ENCODE peak calls at places on chromosome 22, in four cellular contexts. One of them, this sample, is unnamed.

GRCh38 chr22:44369241-44369652 is 56.5 kb upstream of the SHISAL1 start:
- DNase-seq in posterior vena cava: peak; percentile 72
- DNase-seq in BJ: no peak
- DNase-seq in KG1: no peak
- DNase-seq in this sample: no peak

GRCh38 chr22:43343262-43343988 is at the start of gene SCUBE1:
- DNase-seq in KG1: no peak
- DNase-seq in BJ: no peak
- DNase-seq in posterior vena cava: peak; percentile 82
- DNase-seq in this sample: peak; percentile 43

GRCh38 chr22:46690146-46690545 is 47.9 kb downstream of the CERK start:
- DNase-seq in KG1: no peak
- DNase-seq in posterior vena cava: no peak
- DNase-seq in BJ: no peak
- DNase-seq in this sample: no peak

GRCh38 chr22:50260434-50260800 is 1.1 kb downstream of the MAPK12 start:
- DNase-seq in KG1: no peak
- DNase-seq in BJ: no peak
- DNase-seq in posterior vena cava: no peak
- DNase-seq in this sample: no peak

GRCh38 chr22:44336962-44337657 is 24.4 kb upstream of the SHISAL1 start:
- DNase-seq in BJ: no peak
- DNase-seq in posterior vena cava: no peak
- DNase-seq in KG1: no peak
- DNase-seq in this sample: no peak

GRCh38 chr22:23834830-23835772 is 3.7 kb downstream of the DERL3 start:
- DNase-seq in BJ: no peak
- DNase-seq in KG1: no peak
- DNase-seq in posterior vena cava: peak; percentile 81
- DNase-seq in this sample: no peak

GRCh38 chr22:41913842-41914534 is 886 bp downstream of the SHISA8 start:
- DNase-seq in BJ: no peak
- DNase-seq in posterior vena cava: no peak
- DNase-seq in KG1: no peak
- DNase-seq in this sample: no peak

GRCh38 chr22:32202539-32203180 is 2.2 kb downstream of the RFPL2 start:
- DNase-seq in KG1: no peak
- DNase-seq in BJ: no peak
- DNase-seq in posterior vena cava: no peak
- DNase-seq in this sample: peak; percentile 43

GRCh38 chr22:47598864-47599263 is 836.4 kb downstream of the TBC1D22A start:
- DNase-seq in BJ: no peak
- DNase-seq in posterior vena cava: no peak
- DNase-seq in KG1: no peak
- DNase-seq in this sample: no peak